ENCODE peak calls at places on chromosomes 1 and 21, in nine cellular contexts. J is ovary; O is A549; C is breast epithelium; K is astrocyte; A is aorta; R is ascending aorta; X is CD8-positive, alpha-beta T cell; M is SJCRH30. W is an unnamed sample.

GRCh38 chr1:166164995-166165660 is 1.7 kb downstream of the FAM78B start:
- DNase-seq in O (peak; percentile 69), K (peak; percentile 68), R (no peak), A (peak; percentile 83), M (no peak), C (no peak), X (no peak), J (peak; percentile 35), W (no peak)

GRCh38 chr1:72178266-72178665 is 104.1 kb downstream of the NEGR1 start:
- DNase-seq in K (peak; percentile 44), A (no peak), R (no peak), C (no peak), J (no peak), X (no peak), M (no peak), O (no peak), W (no peak)

GRCh38 chr1:2645776-2646175 is 13.0 kb upstream of the MMEL1 start:
- DNase-seq in J (peak; percentile 10), M (no peak), A (peak; percentile 64), X (no peak), C (no peak), R (no peak), K (no peak), O (no peak), W (no peak)

GRCh38 chr1:115469703-115470476 is 131.8 kb upstream of the NGF start:
- DNase-seq in C (no peak), M (peak; percentile 66), X (no peak), J (peak; percentile 55), K (peak; percentile 71), A (peak; percentile 81), R (no peak), O (peak; percentile 43), W (no peak)

GRCh38 chr1:228379165-228379460 is 27.5 kb downstream of the TRIM11 start:
- DNase-seq in K (peak; percentile 2), X (no peak), R (peak; percentile 5), O (no peak), C (no peak), J (no peak), M (no peak), A (no peak), W (no peak)

GRCh38 chr21:19321688-19322087 is 918.1 kb upstream of the TMPRSS15 start:
- DNase-seq in X (no peak), R (no peak), J (no peak), K (no peak), O (no peak), A (no peak), M (no peak), C (no peak), W (no peak)

GRCh38 chr1:9900142-9901043 is 9.7 kb downstream of the CTNNBIP1 start:
- DNase-seq in J (no peak), R (peak; percentile 51), X (no peak), M (no peak), O (no peak), K (no peak), A (peak; percentile 82), C (no peak), W (peak; percentile 14)

GRCh38 chr1:106620521-106620954 is 435.9 kb upstream of the PRMT6 start:
- DNase-seq in O (no peak), R (no peak), C (no peak), M (no peak), A (peak; percentile 55), K (peak; percentile 77), X (no peak), J (no peak), W (no peak)

GRCh38 chr21:38784458-38785266 is 21.1 kb upstream of the ETS2 start:
- DNase-seq in K (no peak), R (no peak), M (no peak), X (no peak), J (no peak), O (no peak), A (no peak), C (no peak), W (no peak)

GRCh38 chr1:162562452-162562828 is 918 bp downstream of the UAP1 start:
- DNase-seq in M (peak; percentile 46), J (no peak), X (no peak), C (no peak), K (peak; percentile 62), O (peak; percentile 18), R (no peak), A (no peak), W (no peak)

GRCh38 chr21:44902268-44903053 is 18.2 kb downstream of the ITGB2 start:
- DNase-seq in M (no peak), A (peak; percentile 69), O (no peak), K (no peak), R (no peak), C (no peak), X (no peak), J (no peak), W (no peak)

GRCh38 chr1:71561729-71562128 is 480.9 kb upstream of the ZRANB2 start:
- DNase-seq in O (no peak), R (no peak), X (no peak), A (no peak), C (no peak), K (peak; percentile 83), J (no peak), M (no peak), W (no peak)

GRCh38 chr1:170483041-170483440 is 48.9 kb upstream of the GORAB start:
- DNase-seq in A (no peak), X (no peak), M (no peak), J (no peak), K (no peak), O (no peak), R (no peak), C (no peak), W (no peak)

DNA sequence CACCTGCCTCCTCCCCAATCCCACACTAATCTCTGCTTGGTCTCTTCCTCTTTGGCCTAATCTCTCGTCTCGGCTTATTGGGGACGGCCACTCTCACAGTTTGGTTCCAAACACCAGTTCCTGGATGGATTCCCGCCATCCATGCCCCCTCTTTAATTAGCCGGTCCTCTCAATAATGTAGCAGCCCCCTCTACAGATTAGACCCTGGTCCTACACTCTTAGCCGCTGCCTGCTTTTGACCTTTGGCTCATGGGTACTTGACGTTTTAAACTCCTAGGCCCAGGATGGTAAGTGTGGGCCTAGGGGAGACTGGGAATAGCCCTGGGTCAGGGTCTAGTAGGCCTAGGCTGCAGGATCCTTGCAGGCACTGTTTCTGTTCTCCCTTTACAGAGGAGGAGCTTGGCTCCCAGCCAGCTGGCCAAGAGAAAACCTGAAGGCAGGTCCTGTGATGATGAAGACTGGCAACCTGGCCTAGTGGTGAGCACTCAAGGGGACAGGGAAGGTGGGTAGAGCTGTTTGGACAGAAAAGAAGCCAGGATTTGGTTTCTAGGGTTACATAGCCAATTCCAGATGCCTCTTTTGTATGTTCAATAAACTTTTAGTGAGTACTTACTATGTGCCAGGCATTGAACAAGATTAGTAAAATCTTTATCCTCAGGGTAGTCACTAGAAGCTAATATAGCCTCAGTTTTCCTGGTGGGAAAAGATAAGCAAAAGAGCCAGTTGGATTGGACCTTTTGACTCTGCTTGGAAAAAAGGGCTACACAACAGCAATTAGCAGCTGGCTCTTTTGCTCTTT is 758 bp downstream of the RAD54L start:
- DNase-seq in A (no peak), M (peak; percentile 80), C (no peak), O (peak; percentile 30), R (no peak), K (no peak), J (peak; percentile 67), X (peak; percentile 30), W (peak; percentile 6)
- H3K27ac ChIP-seq in A (no peak overlapping the region), M (peak overlapping the region; percentile 84), C (no peak overlapping the region), O (peak overlapping the region; percentile 91), R (no peak overlapping the region), K (peak overlapping the region; percentile 81), J (no peak overlapping the region), X (no peak overlapping the region), W (no peak overlapping the region)

GRCh38 chr1:981491-981954 is 370 bp downstream of the PERM1 start:
- DNase-seq in O (no peak), M (no peak), R (no peak), X (no peak), J (peak; percentile 23), K (no peak), C (no peak), A (no peak), W (no peak)

GRCh38 chr1:980602-981395 is 1.1 kb downstream of the PERM1 start:
- DNase-seq in J (peak; percentile 14), K (no peak), R (no peak), O (no peak), C (no peak), M (no peak), A (no peak), X (no peak), W (no peak)

GRCh38 chr1:978835-979743 is 2.8 kb downstream of the PERM1 start:
- DNase-seq in A (no peak), J (peak; percentile 15), M (no peak), C (no peak), X (no peak), O (no peak), R (no peak), K (no peak), W (no peak)

GRCh38 chr1:979744-980072 is 2.2 kb downstream of the PERM1 start:
- DNase-seq in C (no peak), M (no peak), O (no peak), A (no peak), X (no peak), R (no peak), J (peak; percentile 9), K (no peak), W (no peak)

GRCh38 chr1:980137-980571 is 1.7 kb downstream of the PERM1 start:
- DNase-seq in X (no peak), J (peak; percentile 15), R (no peak), K (no peak), C (no peak), M (no peak), A (no peak), O (no peak), W (no peak)
- H3K27ac ChIP-seq in X (no peak overlapping the region), J (no peak overlapping the region), R (no peak overlapping the region), K (no peak overlapping the region), C (no peak overlapping the region), M (no peak overlapping the region), A (no peak overlapping the region), O (no peak overlapping the region), W (no peak overlapping the region)

GRCh38 chr1:94047914-94048313 is 73.0 kb downstream of the ABCA4 start:
- DNase-seq in O (no peak), M (no peak), A (no peak), K (no peak), R (no peak), C (no peak), J (no peak), X (no peak), W (no peak)
- H3K27ac ChIP-seq in O (peak overlapping the region; percentile 28), M (no peak overlapping the region), A (peak overlapping the region; percentile 94), K (peak overlapping the region; percentile 59), R (peak overlapping the region; percentile 89), C (peak overlapping the region; percentile 82), J (no peak overlapping the region), X (no peak overlapping the region), W (peak overlapping the region; percentile 16)

DNA sequence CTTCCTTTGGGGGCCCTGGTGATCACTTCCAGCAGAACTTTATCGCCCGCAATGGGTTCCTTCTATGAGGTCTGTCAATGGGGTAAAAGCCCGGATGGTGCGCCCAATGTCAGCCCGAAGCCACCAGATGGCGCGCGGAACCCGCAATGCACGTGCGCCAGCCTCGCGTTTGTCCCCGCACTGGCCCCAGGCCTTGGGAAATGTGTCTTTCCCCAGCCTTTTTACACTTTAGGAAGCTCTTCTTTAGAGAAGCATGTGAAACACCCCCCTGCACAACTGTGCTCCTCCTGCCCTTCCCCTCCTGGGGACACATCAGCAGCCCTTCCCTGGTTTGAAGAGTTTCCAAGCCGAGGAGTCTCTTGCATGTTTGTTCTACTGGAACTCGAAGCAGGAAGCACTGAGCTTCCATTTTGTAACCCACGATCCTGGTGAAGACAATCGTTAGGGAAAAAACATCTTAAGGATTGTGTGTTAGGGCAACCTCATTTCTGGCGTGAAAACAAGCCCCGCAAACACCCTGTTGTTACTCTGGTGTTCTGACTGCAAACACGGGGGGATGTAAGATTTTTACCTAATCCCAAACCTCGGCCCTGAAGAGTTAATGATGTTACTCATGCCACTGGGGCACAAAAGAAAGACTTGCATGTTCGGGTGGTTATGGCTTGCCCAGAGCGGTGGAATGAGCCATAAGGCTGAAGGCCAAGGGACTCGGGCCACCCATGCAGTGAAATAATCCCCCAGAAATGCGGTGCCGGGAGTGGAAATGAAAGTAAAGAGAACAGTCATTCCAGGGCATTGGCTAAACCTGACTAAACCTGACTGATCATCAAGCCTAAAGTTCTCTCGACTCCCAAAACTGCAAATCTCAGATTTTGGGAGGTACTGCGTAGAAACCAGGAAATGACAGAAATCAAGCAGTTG is 20.4 kb upstream of the TARBP1 start:
- DNase-seq in A (peak; percentile 97), K (peak; percentile 85), J (peak; percentile 93), R (peak; percentile 71), C (peak; percentile 86), O (peak; percentile 87), X (peak; percentile 73), M (peak; percentile 93), W (peak; percentile 87)
- H3K27ac ChIP-seq in A (peak overlapping the region; percentile 97), K (peak overlapping the region; percentile 91), J (peak overlapping the region; percentile 74), R (peak overlapping the region; percentile 95), C (peak overlapping the region; percentile 86), O (peak overlapping the region; percentile 94), X (no peak overlapping the region), M (peak overlapping the region; percentile 73), W (peak overlapping the region; percentile 94)

W was measured in substantia nigra.